ENCODE peak calls at places on chromosomes 1 and 21, in eight cellular contexts. K, V, E, C, Y, H, S and I are unnamed samples.

GRCh38 chr1:119948342-119949214 is 52.3 kb upstream of the ADAM30 start:
- DNase-seq in C (peak), Y (peak), H (no peak), V (peak), K (peak), S (peak), E (peak), I (peak)

GRCh38 chr1:22916469-22916817 is 56.2 kb downstream of the LACTBL1 start:
- DNase-seq in S (no peak), C (no peak), E (peak), Y (no peak), K (no peak), H (no peak), V (no peak), I (no peak)

GRCh38 chr1:8910914-8911313 is 32.4 kb upstream of the ENO1 start:
- DNase-seq in E (no peak), H (no peak), C (no peak), V (no peak), Y (no peak), S (peak), K (no peak), I (no peak)

GRCh38 chr1:121458291-121459048 is 273.7 kb downstream of the SRGAP2C start:
- DNase-seq in S (no peak), V (no peak), K (peak), Y (no peak), H (no peak), E (no peak), C (no peak), I (no peak)

GRCh38 chr21:36762636-36763035 is 63.7 kb downstream of the SIM2 start:
- DNase-seq in V (no peak), S (no peak), Y (no peak), K (no peak), H (no peak), C (no peak), E (no peak), I (no peak)

GRCh38 chr1:111825217-111825616 is 69.5 kb downstream of the DDX20 start:
- DNase-seq in K (no peak), S (no peak), E (no peak), Y (no peak), C (no peak), H (no peak), V (no peak), I (no peak)

GRCh38 chr1:43049487-43049886 is 90.8 kb upstream of the SLC2A1 start:
- DNase-seq in V (no peak), E (no peak), C (no peak), H (no peak), K (no peak), Y (no peak), S (no peak), I (no peak)

GRCh38 chr21:32956257-32956656 is 69.5 kb upstream of the OLIG2 start:
- DNase-seq in Y (no peak), K (no peak), E (no peak), S (no peak), C (no peak), V (no peak), H (no peak), I (peak)

GRCh38 chr1:203692565-203693470 is 66.2 kb downstream of the ATP2B4 start:
- DNase-seq in C (peak), H (peak), S (peak), V (peak), K (peak), E (no peak), Y (peak), I (no peak)

GRCh38 chr1:43858324-43858723 is 75.3 kb upstream of the ARTN start:
- DNase-seq in K (peak), E (peak), H (peak), C (no peak), S (peak), V (peak), Y (no peak), I (peak)

GRCh38 chr1:154433161-154433681 is 28.1 kb downstream of the IL6R start:
- DNase-seq in V (no peak), C (no peak), H (no peak), K (no peak), S (no peak), Y (no peak), E (no peak), I (no peak)

GRCh38 chr21:44519346-44520325 is 20.4 kb downstream of the KRTAP10-1 start:
- DNase-seq in V (no peak), S (no peak), Y (peak), H (no peak), C (no peak), E (no peak), K (no peak), I (no peak)